ENCODE peak calls at places on chromosomes 2 and 18, in six cellular contexts. One of them, this sample, is unnamed.
A peak's percentile ranks its signal among the peaks of the same experiment; 100 is the strongest.

GRCh38 chr2:84894758-84895520 is 10.5 kb upstream of the TMSB10 start:
- DNase-seq in IMR-90: peak; percentile 52
- DNase-seq in A549: no peak
- DNase-seq in neuronal stem cell: no peak
- DNase-seq in body of pancreas: no peak
- DNase-seq in MCF 10A: peak; percentile 55
- DNase-seq in this sample: no peak

GRCh38 chr2:290090-290722 is 2.3 kb upstream of the ALKAL2 start:
- DNase-seq in IMR-90: peak; percentile 78
- DNase-seq in A549: peak; percentile 83
- DNase-seq in neuronal stem cell: peak; percentile 55
- DNase-seq in body of pancreas: peak; percentile 83
- DNase-seq in MCF 10A: peak; percentile 27
- DNase-seq in this sample: peak; percentile 79

GRCh38 chr18:34767601-34768027 is 57.5 kb downstream of the DTNA start:
- DNase-seq in IMR-90: peak; percentile 97
- DNase-seq in A549: no peak
- DNase-seq in neuronal stem cell: no peak
- DNase-seq in body of pancreas: no peak
- DNase-seq in MCF 10A: peak; percentile 56
- DNase-seq in this sample: no peak

GRCh38 chr2:128396946-128397345 is 78.3 kb upstream of the HS6ST1 start:
- DNase-seq in IMR-90: peak; percentile 30
- DNase-seq in A549: no peak
- DNase-seq in neuronal stem cell: no peak
- DNase-seq in body of pancreas: no peak
- DNase-seq in MCF 10A: no peak
- DNase-seq in this sample: no peak

GRCh38 chr2:30139131-30139870 is 7.5 kb upstream of the YPEL5 start:
- DNase-seq in IMR-90: no peak
- DNase-seq in A549: no peak
- DNase-seq in neuronal stem cell: no peak
- DNase-seq in body of pancreas: no peak
- DNase-seq in MCF 10A: no peak
- DNase-seq in this sample: no peak

GRCh38 chr2:177063331-177063730 is 149.3 kb upstream of the HNRNPA3 start:
- DNase-seq in IMR-90: no peak
- DNase-seq in A549: no peak
- DNase-seq in neuronal stem cell: no peak
- DNase-seq in body of pancreas: no peak
- DNase-seq in MCF 10A: no peak
- DNase-seq in this sample: no peak

GRCh38 chr2:112636605-112637288 is 9.0 kb upstream of the SLC20A1 start:
- DNase-seq in IMR-90: no peak
- DNase-seq in A549: no peak
- DNase-seq in neuronal stem cell: no peak
- DNase-seq in body of pancreas: no peak
- DNase-seq in MCF 10A: no peak
- DNase-seq in this sample: no peak

GRCh38 chr2:111995148-111995547 is 59.9 kb upstream of the TMEM87B start:
- DNase-seq in IMR-90: no peak
- DNase-seq in A549: no peak
- DNase-seq in neuronal stem cell: no peak
- DNase-seq in body of pancreas: no peak
- DNase-seq in MCF 10A: no peak
- DNase-seq in this sample: no peak

GRCh38 chr2:128028668-128029054 is 802 bp upstream of the SAP130 start:
- DNase-seq in IMR-90: no peak
- DNase-seq in A549: no peak
- DNase-seq in neuronal stem cell: no peak
- DNase-seq in body of pancreas: no peak
- DNase-seq in MCF 10A: no peak
- DNase-seq in this sample: no peak

GRCh38 chr18:66575263-66575662 is 28.6 kb downstream of the CDH19 start:
- DNase-seq in IMR-90: no peak
- DNase-seq in A549: no peak
- DNase-seq in neuronal stem cell: no peak
- DNase-seq in body of pancreas: no peak
- DNase-seq in MCF 10A: no peak
- DNase-seq in this sample: no peak

GRCh38 chr18:3305354-3305762 is 43.4 kb downstream of the MYL12B start:
- DNase-seq in IMR-90: peak; percentile 100
- DNase-seq in A549: peak; percentile 25
- DNase-seq in neuronal stem cell: no peak
- DNase-seq in body of pancreas: peak; percentile 14
- DNase-seq in MCF 10A: peak; percentile 98
- DNase-seq in this sample: no peak

GRCh38 chr18:1884623-1885022 is 686.7 kb downstream of the METTL4 start:
- DNase-seq in IMR-90: no peak
- DNase-seq in A549: no peak
- DNase-seq in neuronal stem cell: no peak
- DNase-seq in body of pancreas: no peak
- DNase-seq in MCF 10A: no peak
- DNase-seq in this sample: no peak

GRCh38 chr2:42010743-42011298 is 37.0 kb upstream of the PKDCC start:
- DNase-seq in IMR-90: peak; percentile 82
- DNase-seq in A549: no peak
- DNase-seq in neuronal stem cell: no peak
- DNase-seq in body of pancreas: peak; percentile 11
- DNase-seq in MCF 10A: peak; percentile 74
- DNase-seq in this sample: no peak

GRCh38 chr2:223969856-223970255 is 12.6 kb downstream of the MRPL44 start:
- DNase-seq in IMR-90: peak; percentile 12
- DNase-seq in A549: no peak
- DNase-seq in neuronal stem cell: no peak
- DNase-seq in body of pancreas: no peak
- DNase-seq in MCF 10A: no peak
- DNase-seq in this sample: no peak

GRCh38 chr2:101307950-101308431 is 510 bp downstream of the RNF149 start:
- DNase-seq in IMR-90: no peak
- DNase-seq in A549: peak; percentile 15
- DNase-seq in neuronal stem cell: no peak
- DNase-seq in body of pancreas: peak; percentile 26
- DNase-seq in MCF 10A: no peak
- DNase-seq in this sample: no peak

GRCh38 chr18:25279961-25280360 is 72.0 kb downstream of the ZNF521 start:
- DNase-seq in IMR-90: no peak
- DNase-seq in A549: no peak
- DNase-seq in neuronal stem cell: no peak
- DNase-seq in body of pancreas: no peak
- DNase-seq in MCF 10A: no peak
- DNase-seq in this sample: no peak

GRCh38 chr2:127526940-127527804 is 883 bp upstream of the IWS1 start:
- DNase-seq in IMR-90: no peak
- DNase-seq in A549: no peak
- DNase-seq in neuronal stem cell: peak; percentile 39
- DNase-seq in body of pancreas: peak; percentile 30
- DNase-seq in MCF 10A: peak; percentile 88
- DNase-seq in this sample: no peak

GRCh38 chr18:25348361-25349130 is 3.4 kb downstream of the ZNF521 start:
- DNase-seq in IMR-90: no peak
- DNase-seq in A549: no peak
- DNase-seq in neuronal stem cell: no peak
- DNase-seq in body of pancreas: no peak
- DNase-seq in MCF 10A: no peak
- DNase-seq in this sample: no peak

GRCh38 chr2:195710407-195710806 is 53.4 kb downstream of the SLC39A10 start:
- DNase-seq in IMR-90: peak; percentile 96
- DNase-seq in A549: no peak
- DNase-seq in neuronal stem cell: no peak
- DNase-seq in body of pancreas: no peak
- DNase-seq in MCF 10A: no peak
- DNase-seq in this sample: no peak

GRCh38 chr18:25168011-25168410 is 184.0 kb downstream of the ZNF521 start:
- DNase-seq in IMR-90: no peak
- DNase-seq in A549: no peak
- DNase-seq in neuronal stem cell: no peak
- DNase-seq in body of pancreas: no peak
- DNase-seq in MCF 10A: no peak
- DNase-seq in this sample: no peak

GRCh38 chr2:169362346-169363026 is at the start of gene LRP2:
- DNase-seq in IMR-90: no peak
- DNase-seq in A549: peak; percentile 4
- DNase-seq in neuronal stem cell: peak; percentile 50
- DNase-seq in body of pancreas: no peak
- DNase-seq in MCF 10A: no peak
- DNase-seq in this sample: no peak

GRCh38 chr2:98935111-98935770 is 784 bp downstream of the CRACDL start:
- DNase-seq in IMR-90: no peak
- DNase-seq in A549: no peak
- DNase-seq in neuronal stem cell: no peak
- DNase-seq in body of pancreas: no peak
- DNase-seq in MCF 10A: no peak
- DNase-seq in this sample: no peak

GRCh38 chr18:74454279-74454741 is 2.8 kb downstream of the DIPK1C start:
- DNase-seq in IMR-90: no peak
- DNase-seq in A549: no peak
- DNase-seq in neuronal stem cell: peak; percentile 20
- DNase-seq in body of pancreas: no peak
- DNase-seq in MCF 10A: no peak
- DNase-seq in this sample: no peak

GRCh38 chr2:234399451-234400246 is 97.2 kb downstream of the ARL4C start:
- DNase-seq in IMR-90: peak; percentile 48
- DNase-seq in A549: no peak
- DNase-seq in neuronal stem cell: no peak
- DNase-seq in body of pancreas: no peak
- DNase-seq in MCF 10A: no peak
- DNase-seq in this sample: no peak

GRCh38 chr2:43129676-43130547 is 96.5 kb downstream of the ZFP36L2 start:
- DNase-seq in IMR-90: peak; percentile 43
- DNase-seq in A549: no peak
- DNase-seq in neuronal stem cell: no peak
- DNase-seq in body of pancreas: peak; percentile 67
- DNase-seq in MCF 10A: no peak
- DNase-seq in this sample: peak; percentile 44

This sample was measured in stomach.